ENCODE peak calls at places on chromosomes 4 and X, in eight cellular contexts. I is tibial artery, E is GM03348, Y is upper lobe of right lung, L is dorsolateral prefrontal cortex, B is activated T-cell treated with anti-CD3 and anti-CD28 coated beads for 24 hours, S is right lobe of liver, K is Right ventricle myocardium superior. J is an unnamed sample.
A peak's percentile ranks its signal among the peaks of the same experiment; 100 is the strongest.

GRCh38 chrX:44459501-44459900 is 83.2 kb downstream of the FUNDC1 start:
- DNase-seq in I (no peak), E (no peak), Y (no peak), L (no peak), B (no peak), S (no peak), K (no peak), J (no peak)

GRCh38 chr4:156778606-156779005 is 193.0 kb downstream of the PDGFC start:
- DNase-seq in I (no peak), E (peak; percentile 6), Y (no peak), L (no peak), B (no peak), S (no peak), K (no peak), J (peak; percentile 87)

GRCh38 chrX:150482537-150483217 is 85.7 kb upstream of the MTM1 start:
- DNase-seq in I (no peak), E (peak; percentile 21), Y (no peak), L (no peak), B (peak; percentile 52), S (no peak), K (no peak), J (peak; percentile 4)

GRCh38 chrX:51215266-51215665 is 117.4 kb upstream of the NUDT10 start:
- DNase-seq in I (no peak), E (no peak), Y (no peak), L (no peak), B (no peak), S (no peak), K (no peak), J (no peak)

GRCh38 chr4:126230244-126230643 is 915.5 kb downstream of the FAT4 start:
- DNase-seq in I (no peak), E (no peak), Y (no peak), L (no peak), B (no peak), S (no peak), K (no peak), J (peak; percentile 4)

GRCh38 chr4:134365852-134366251 is 164.3 kb upstream of the PABPC4L start:
- DNase-seq in I (no peak), E (peak; percentile 9), Y (no peak), L (no peak), B (no peak), S (no peak), K (no peak), J (peak; percentile 60)

GRCh38 chrX:45758738-45759397 is 558.2 kb upstream of the DIPK2B start:
- DNase-seq in I (no peak), E (no peak), Y (no peak), L (no peak), B (peak; percentile 26), S (no peak), K (no peak), J (peak; percentile 35)

GRCh38 chr4:3868146-3868840 is 102.1 kb downstream of the ADRA2C start:
- DNase-seq in I (no peak), E (peak; percentile 49), Y (peak; percentile 43), L (peak; percentile 18), B (no peak), S (no peak), K (no peak), J (no peak)

GRCh38 chr4:1404573-1405248 is 1.5 kb downstream of the NKX1-1 start:
- DNase-seq in I (no peak), E (peak; percentile 20), Y (peak; percentile 46), L (no peak), B (no peak), S (peak; percentile 34), K (peak; percentile 20), J (no peak)

GRCh38 chr4:102405706-102406510 is 60.6 kb upstream of the SLC39A8 start:
- DNase-seq in I (no peak), E (no peak), Y (no peak), L (no peak), B (no peak), S (no peak), K (no peak), J (no peak)

GRCh38 chr4:185222598-185222997 is 13.2 kb downstream of the SNX25 start:
- DNase-seq in I (no peak), E (peak; percentile 74), Y (no peak), L (no peak), B (no peak), S (no peak), K (no peak), J (peak; percentile 32)

GRCh38 chrX:39759526-39760224 is 338.1 kb downstream of the BCOR start:
- DNase-seq in I (no peak), E (peak; percentile 66), Y (peak; percentile 66), L (no peak), B (no peak), S (no peak), K (peak; percentile 44), J (peak; percentile 59)

GRCh38 chrX:14050704-14051103 is 21.0 kb upstream of the GEMIN8 start:
- DNase-seq in I (no peak), E (no peak), Y (no peak), L (no peak), B (no peak), S (no peak), K (no peak), J (no peak)

GRCh38 chr4:137451150-137451850 is 81.0 kb downstream of the PCDH18 start:
- DNase-seq in I (no peak), E (no peak), Y (no peak), L (no peak), B (no peak), S (no peak), K (no peak), J (no peak)

GRCh38 chrX:139200346-139200745 is 330.2 kb upstream of the F9 start:
- DNase-seq in I (no peak), E (no peak), Y (no peak), L (no peak), B (no peak), S (no peak), K (no peak), J (no peak)

GRCh38 chrX:117120700-117121099 is 657.9 kb upstream of the CT83 start:
- DNase-seq in I (no peak), E (no peak), Y (no peak), L (no peak), B (no peak), S (no peak), K (no peak), J (no peak)

GRCh38 chr4:71338846-71339593 is at the start of gene SLC4A4:
- DNase-seq in I (no peak), E (peak; percentile 70), Y (no peak), L (no peak), B (no peak), S (no peak), K (no peak), J (no peak)

GRCh38 chr4:186079698-186080097 is 10.7 kb downstream of the TLR3 start:
- DNase-seq in I (no peak), E (no peak), Y (no peak), L (no peak), B (no peak), S (no peak), K (no peak), J (no peak)

GRCh38 chr4:175891863-175892262 is 79.8 kb upstream of the GPM6A start:
- DNase-seq in I (no peak), E (peak; percentile 27), Y (no peak), L (no peak), B (no peak), S (no peak), K (no peak), J (no peak)

GRCh38 chrX:138638996-138639395 is 72.5 kb downstream of the FGF13 start:
- DNase-seq in I (no peak), E (peak; percentile 1), Y (no peak), L (no peak), B (no peak), S (no peak), K (no peak), J (no peak)

GRCh38 chr4:14716622-14717021 is 285.7 kb upstream of the CPEB2 start:
- DNase-seq in I (no peak), E (no peak), Y (no peak), L (no peak), B (no peak), S (no peak), K (no peak), J (no peak)

GRCh38 chrX:11543249-11543648 is 122.5 kb downstream of the ARHGAP6 start:
- DNase-seq in I (no peak), E (no peak), Y (no peak), L (no peak), B (no peak), S (no peak), K (no peak), J (no peak)

GRCh38 chr4:13920901-13921300 is 293.4 kb upstream of the BOD1L1 start:
- DNase-seq in I (peak; percentile 29), E (peak; percentile 81), Y (no peak), L (no peak), B (no peak), S (no peak), K (no peak), J (peak; percentile 100)

GRCh38 chr4:5589495-5589894 is 118.9 kb downstream of the EVC2 start:
- DNase-seq in I (no peak), E (no peak), Y (no peak), L (no peak), B (no peak), S (no peak), K (no peak), J (no peak)

GRCh38 chrX:120575379-120576114 is 14.8 kb upstream of the CUL4B start:
- DNase-seq in I (no peak), E (no peak), Y (no peak), L (no peak), B (no peak), S (no peak), K (no peak), J (no peak)

GRCh38 chrX:47687249-47687648 is 28.3 kb upstream of the UXT start:
- DNase-seq in I (no peak), E (no peak), Y (no peak), L (no peak), B (no peak), S (no peak), K (no peak), J (no peak)

GRCh38 chr4:73341454-73341853 is 62.6 kb upstream of the ALB start:
- DNase-seq in I (no peak), E (peak; percentile 62), Y (no peak), L (peak; percentile 42), B (no peak), S (no peak), K (no peak), J (peak; percentile 37)

GRCh38 chr4:664713-665231 is 9.3 kb downstream of the ATP5ME start:
- DNase-seq in I (no peak), E (no peak), Y (no peak), L (no peak), B (no peak), S (peak; percentile 39), K (peak; percentile 40), J (no peak)

GRCh38 chrX:105307762-105308161 is 87.3 kb upstream of the TEX13A start:
- DNase-seq in I (no peak), E (no peak), Y (no peak), L (no peak), B (no peak), S (no peak), K (no peak), J (no peak)

GRCh38 chr4:80322716-80323115 is 12.8 kb upstream of the CFAP299 start:
- DNase-seq in I (no peak), E (peak; percentile 58), Y (no peak), L (no peak), B (no peak), S (no peak), K (no peak), J (peak; percentile 48)